ENCODE peak calls at places on chromosomes 4 and X, in four cellular contexts. U is GM12878, I is K562, S is IMR-90. L is an unnamed sample.

GRCh38 chr4:2484993-2485392 is 16.1 kb downstream of the RNF4 start:
- DNase-seq in I (no peak), S (no peak), U (peak; percentile 62), L (peak; percentile 59)

GRCh38 chrX:130111220-130111934 is 1.1 kb upstream of the ELF4 start:
- DNase-seq in S (no peak), I (no peak), U (no peak), L (no peak)

GRCh38 chr4:113452868-113453620 is 308.5 kb downstream of the CAMK2D start:
- DNase-seq in U (no peak), S (peak; percentile 79), I (no peak), L (peak; percentile 95)

GRCh38 chr4:14749910-14750309 is 252.4 kb upstream of the CPEB2 start:
- DNase-seq in S (no peak), I (no peak), U (no peak), L (no peak)

GRCh38 chr4:127965803-127966175 is 583 bp downstream of the ABHD18 start:
- DNase-seq in U (peak; percentile 21), I (peak; percentile 52), S (peak; percentile 20), L (no peak)

GRCh38 chr4:184317234-184317918 is 99.7 kb upstream of the ENPP6 start:
- DNase-seq in I (no peak), U (no peak), S (peak; percentile 16), L (no peak)

GRCh38 chr4:106624674-106625073 is 256.1 kb upstream of the GIMD1 start:
- DNase-seq in I (no peak), S (peak; percentile 1), U (no peak), L (no peak)

GRCh38 chr4:42123071-42123644 is 29.3 kb downstream of the BEND4 start:
- DNase-seq in U (no peak), I (no peak), S (no peak), L (no peak)

GRCh38 chr4:67549123-67549522 is 3.8 kb upstream of the CENPC start:
- DNase-seq in I (no peak), S (no peak), U (no peak), L (peak; percentile 59)

GRCh38 chrX:118418811-118419251 is 72.9 kb downstream of the WDR44 start:
- DNase-seq in I (no peak), S (no peak), U (no peak), L (no peak)

GRCh38 chr4:136709897-136710296 is 822.4 kb downstream of the PCDH18 start:
- DNase-seq in I (no peak), U (no peak), S (no peak), L (no peak)

GRCh38 chr4:136706942-136707341 is 825.4 kb downstream of the PCDH18 start:
- DNase-seq in I (no peak), S (no peak), U (no peak), L (no peak)
- TF ChIP-seq FOS in I (no peak), S (no peak), U (no peak), L (no peak)

DNA sequence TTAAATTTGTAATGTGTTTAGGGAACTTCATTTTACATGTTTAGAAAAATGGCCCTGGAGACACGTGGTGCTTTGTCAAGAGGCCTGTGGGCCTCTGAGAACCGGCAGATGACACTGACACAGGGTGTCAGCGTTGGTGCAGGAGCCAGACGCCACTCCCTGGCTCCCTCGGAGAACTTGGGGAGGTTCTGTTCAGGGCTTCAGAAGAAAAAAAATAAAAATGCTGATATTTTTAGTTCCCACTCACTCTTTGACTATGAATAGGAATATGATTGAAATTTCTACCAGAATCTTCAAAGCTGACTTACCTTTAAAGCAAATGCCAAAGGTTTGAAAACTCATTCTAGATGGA is 190.9 kb upstream of the GATB start:
- DNase-seq in I (no peak), S (no peak), U (no peak), L (no peak)
- TF ChIP-seq FOS in I (no peak), S (no peak), U (no peak), L (no peak)

DNA sequence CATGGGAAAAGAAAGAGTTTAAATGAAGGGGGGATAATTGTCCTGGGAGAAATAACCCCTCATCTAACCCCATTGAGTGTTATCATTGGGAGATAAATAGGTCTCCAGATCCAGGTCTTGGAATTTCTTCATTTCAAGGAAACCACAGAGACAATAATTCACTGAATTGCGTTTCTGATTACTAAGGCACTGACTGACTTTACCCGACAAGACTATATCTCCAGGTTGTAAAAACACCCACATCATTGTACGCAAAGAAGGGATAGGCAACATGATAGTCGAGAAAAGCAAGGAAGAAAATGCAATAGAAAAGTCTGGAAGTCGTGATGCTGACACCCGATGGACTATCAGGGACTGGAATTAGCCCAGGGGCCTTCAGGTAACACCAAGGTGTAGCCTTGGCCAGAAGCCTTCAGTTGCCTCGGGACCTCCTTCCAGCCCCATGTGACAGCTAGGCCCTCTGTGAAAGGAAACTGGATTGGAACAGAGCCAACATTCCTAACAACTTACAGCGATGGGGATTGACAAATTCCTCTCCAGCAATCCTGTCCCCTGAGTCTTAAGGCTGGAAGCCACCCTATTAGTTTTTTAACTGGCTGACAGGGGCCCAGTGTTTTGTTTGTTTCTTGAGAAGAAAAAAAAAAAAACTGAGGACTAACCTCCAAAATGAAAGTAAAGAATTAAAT is 46.6 kb upstream of the RAB9B start:
- DNase-seq in U (no peak), I (no peak), S (peak; percentile 68), L (peak; percentile 6)
- TF ChIP-seq FOS in U (no peak), I (no peak), S (no peak), L (no peak)

GRCh38 chr4:32985256-32985655 is 2265.1 kb downstream of the PCDH7 start:
- DNase-seq in S (no peak), I (no peak), U (no peak), L (no peak)
- TF ChIP-seq FOS in S (no peak), I (no peak), U (no peak), L (no peak)

GRCh38 chr4:48046059-48046458 is 29.5 kb downstream of the NIPAL1 start:
- DNase-seq in S (no peak), I (no peak), U (no peak), L (no peak)

GRCh38 chr4:48047421-48047844 is 30.9 kb downstream of the NIPAL1 start:
- DNase-seq in I (no peak), S (no peak), U (peak; percentile 84), L (no peak)

GRCh38 chr4:48049483-48049882 is 32.9 kb downstream of the NIPAL1 start:
- DNase-seq in U (no peak), I (no peak), S (no peak), L (no peak)

GRCh38 chr4:48044298-48044697 is 27.7 kb downstream of the NIPAL1 start:
- DNase-seq in U (no peak), S (no peak), I (no peak), L (no peak)

GRCh38 chr4:48047896-48048295 is 31.3 kb downstream of the NIPAL1 start:
- DNase-seq in U (no peak), S (no peak), I (no peak), L (no peak)
- TF ChIP-seq FOS in U (no peak), S (no peak), I (no peak), L (no peak)

L was measured in endothelial cell of umbilical vein.